ENCODE peak calls at places on chromosomes 1 and 21, in nine cellular contexts. E, D, N, H, W, B, U, F and V are unnamed samples.

GRCh38 chr1:47587891-47588582 is 150.2 kb downstream of the FOXD2 start:
- DNase-seq in E (no peak), D (peak), N (no peak), H (no peak), W (no peak), B (peak), U (no peak), F (peak), V (no peak)

GRCh38 chr1:69858534-69858933 is 290.8 kb downstream of the LRRC7 start:
- DNase-seq in E (no peak), D (no peak), N (no peak), H (no peak), W (peak), B (no peak), U (no peak), F (no peak), V (no peak)

GRCh38 chr1:87045757-87046422 is 131.5 kb downstream of the HS2ST1 start:
- DNase-seq in E (no peak), D (no peak), N (no peak), H (peak), W (peak), B (no peak), U (peak), F (no peak), V (no peak)

GRCh38 chr21:25456672-25457071 is 150.6 kb downstream of the MRPL39 start:
- DNase-seq in E (no peak), D (no peak), N (no peak), H (peak), W (peak), B (peak), U (no peak), F (no peak), V (no peak)

GRCh38 chr21:10418649-10419048 is 102.7 kb upstream of the TPTE start:
- DNase-seq in E (no peak), D (no peak), N (no peak), H (no peak), W (peak), B (peak), U (no peak), F (no peak), V (no peak)

GRCh38 chr1:80417651-80418050 is 1383.1 kb upstream of the ADGRL2 start:
- DNase-seq in E (no peak), D (no peak), N (no peak), H (no peak), W (peak), B (no peak), U (no peak), F (no peak), V (no peak)

GRCh38 chr1:172821609-172822274 is 162.8 kb downstream of the FASLG start:
- DNase-seq in E (no peak), D (no peak), N (no peak), H (no peak), W (peak), B (peak), U (no peak), F (no peak), V (peak)

GRCh38 chr1:11507309-11507708 is 28.4 kb downstream of the DISP3 start:
- DNase-seq in E (no peak), D (no peak), N (no peak), H (no peak), W (no peak), B (no peak), U (no peak), F (no peak), V (peak)

GRCh38 chr21:15015622-15016471 is 49.0 kb downstream of the NRIP1 start:
- DNase-seq in E (no peak), D (no peak), N (no peak), H (no peak), W (peak), B (peak), U (no peak), F (no peak), V (no peak)

GRCh38 chr1:228338521-228339051 is 68.0 kb downstream of the TRIM11 start:
- DNase-seq in E (no peak), D (no peak), N (no peak), H (no peak), W (no peak), B (peak), U (no peak), F (no peak), V (no peak)

GRCh38 chr1:91891969-91892368 is 6.0 kb upstream of the TGFBR3 start:
- DNase-seq in E (no peak), D (no peak), N (peak), H (peak), W (peak), B (no peak), U (no peak), F (no peak), V (no peak)

GRCh38 chr1:231236131-231236571 is 4.9 kb upstream of the GNPAT start:
- DNase-seq in E (no peak), D (no peak), N (no peak), H (no peak), W (no peak), B (no peak), U (no peak), F (no peak), V (no peak)

GRCh38 chr21:25029580-25029979 is 577.7 kb downstream of the MRPL39 start:
- DNase-seq in E (no peak), D (no peak), N (no peak), H (peak), W (no peak), B (no peak), U (no peak), F (no peak), V (no peak)

GRCh38 chr1:167722152-167722869 is 529 bp downstream of the MPZL1 start:
- DNase-seq in E (peak), D (peak), N (peak), H (no peak), W (peak), B (peak), U (peak), F (peak), V (peak)

GRCh38 chr1:40989066-40989465 is 9.6 kb downstream of the CTPS1 start:
- DNase-seq in E (no peak), D (no peak), N (no peak), H (no peak), W (no peak), B (no peak), U (no peak), F (no peak), V (no peak)

GRCh38 chr21:25464275-25464674 is 143.0 kb downstream of the MRPL39 start:
- DNase-seq in E (no peak), D (no peak), N (no peak), H (peak), W (no peak), B (no peak), U (no peak), F (no peak), V (no peak)

GRCh38 chr21:41764558-41765392 is 2.1 kb downstream of the RIPK4 start:
- DNase-seq in E (no peak), D (no peak), N (no peak), H (no peak), W (no peak), B (peak), U (no peak), F (no peak), V (peak)

GRCh38 chr21:45266518-45267389 is 20.9 kb downstream of the POFUT2 start:
- DNase-seq in E (no peak), D (peak), N (no peak), H (no peak), W (peak), B (peak), U (no peak), F (peak), V (no peak)

GRCh38 chr1:199056721-199057120 is 417.9 kb downstream of the PTPRC start:
- DNase-seq in E (no peak), D (no peak), N (no peak), H (no peak), W (no peak), B (no peak), U (no peak), F (no peak), V (no peak)

GRCh38 chr1:112285311-112285710 is 110.7 kb upstream of the CTTNBP2NL start:
- DNase-seq in E (no peak), D (no peak), N (no peak), H (no peak), W (no peak), B (no peak), U (no peak), F (no peak), V (no peak)

GRCh38 chr1:227299238-227299637 is 19.1 kb downstream of the CDC42BPA start:
- DNase-seq in E (no peak), D (no peak), N (no peak), H (no peak), W (peak), B (no peak), U (no peak), F (no peak), V (no peak)